ENCODE peak calls at places on chromosome 4, in four cellular contexts. K is activated CD8-positive, alpha-beta T cell treated with anti-CD3 and anti-CD28 coated beads, Interleukin-2, amount 10 ng/mL, durations not matched to agents 7 days and 5 days; P is fibroblast of lung; S is cardiac muscle cell. T is an unnamed sample.
A peak's percentile ranks its signal among the peaks of the same experiment; 100 is the strongest.

GRCh38 chr4:139642364-139642763 is 23.3 kb upstream of the MGST2 start:
- DNase-seq in K (no peak), P (peak; percentile 74), S (no peak), T (no peak)

GRCh38 chr4:77240469-77241066 is 83.6 kb downstream of the CCNG2 start:
- DNase-seq in K (peak; percentile 70), P (peak; percentile 59), S (peak; percentile 77), T (peak; percentile 4)

GRCh38 chr4:90349632-90350031 is 222.4 kb downstream of the CCSER1 start:
- DNase-seq in K (no peak), P (no peak), S (no peak), T (no peak)

GRCh38 chr4:88158360-88159136 is at the start of gene ABCG2:
- DNase-seq in K (peak; percentile 52), P (peak; percentile 46), S (peak; percentile 33), T (no peak)

GRCh38 chr4:8320386-8320750 is 50.8 kb downstream of the HTRA3 start:
- DNase-seq in K (no peak), P (no peak), S (no peak), T (no peak)

GRCh38 chr4:7812921-7813320 is 126.7 kb downstream of the AFAP1 start:
- DNase-seq in K (no peak), P (no peak), S (no peak), T (no peak)

GRCh38 chr4:56995525-56995924 is 16.8 kb downstream of the POLR2B start:
- DNase-seq in K (no peak), P (peak; percentile 98), S (no peak), T (no peak)

GRCh38 chr4:145920205-145920604 is 18.4 kb downstream of the ZNF827 start:
- DNase-seq in K (no peak), P (peak; percentile 94), S (no peak), T (no peak)

GRCh38 chr4:27148211-27148895 is 287.7 kb downstream of the STIM2 start:
- DNase-seq in K (no peak), P (no peak), S (no peak), T (no peak)

GRCh38 chr4:101346312-101346561 is 1.1 kb downstream of the PPP3CA start:
- DNase-seq in K (peak; percentile 52), P (no peak), S (no peak), T (peak; percentile 66)

GRCh38 chr4:31692407-31692940 is 972.3 kb downstream of the PCDH7 start:
- DNase-seq in K (no peak), P (peak; percentile 81), S (no peak), T (no peak)

GRCh38 chr4:126899382-126899801 is 733.4 kb upstream of the INTU start:
- DNase-seq in K (no peak), P (peak; percentile 95), S (peak; percentile 5), T (no peak)

GRCh38 chr4:108834787-108835384 is 72.0 kb upstream of the ETNPPL start:
- DNase-seq in K (no peak), P (peak; percentile 72), S (peak; percentile 55), T (no peak)

GRCh38 chr4:121072836-121073362 is 564 bp upstream of the NDNF start:
- DNase-seq in K (no peak), P (no peak), S (peak; percentile 44), T (no peak)

GRCh38 chr4:126748736-126749135 is 884.0 kb upstream of the INTU start:
- DNase-seq in K (no peak), P (peak; percentile 12), S (no peak), T (no peak)

GRCh38 chr4:4995103-4995761 is 24.0 kb downstream of the CYTL1 start:
- DNase-seq in K (peak; percentile 53), P (peak; percentile 63), S (peak; percentile 85), T (no peak)

GRCh38 chr4:167509551-167509950 is 275.3 kb upstream of the SPOCK3 start:
- DNase-seq in K (no peak), P (no peak), S (no peak), T (no peak)

GRCh38 chr4:172648471-172648870 is 520.1 kb upstream of the GALNT7 start:
- DNase-seq in K (no peak), P (no peak), S (no peak), T (no peak)

GRCh38 chr4:39134674-39135073 is 47.7 kb upstream of the WDR19 start:
- DNase-seq in K (no peak), P (no peak), S (no peak), T (no peak)

GRCh38 chr4:77636902-77637301 is 31.3 kb downstream of the CXCL13 start:
- DNase-seq in K (no peak), P (peak; percentile 46), S (no peak), T (no peak)

GRCh38 chr4:101660607-101661006 is 129.9 kb upstream of the BANK1 start:
- DNase-seq in K (no peak), P (no peak), S (no peak), T (no peak)

GRCh38 chr4:139171878-139172691 is 4.9 kb downstream of the ELF2 start:
- DNase-seq in K (no peak), P (peak; percentile 46), S (no peak), T (peak; percentile 3)

GRCh38 chr4:101294591-101294990 is 52.7 kb downstream of the PPP3CA start:
- DNase-seq in K (no peak), P (no peak), S (no peak), T (no peak)

GRCh38 chr4:22679518-22679897 is 13.2 kb upstream of the GBA3 start:
- DNase-seq in K (no peak), P (no peak), S (no peak), T (no peak)

GRCh38 chr4:8763966-8764901 is 107.4 kb downstream of the HMX1 start:
- DNase-seq in K (no peak), P (no peak), S (no peak), T (no peak)

GRCh38 chr4:101075536-101075935 is 271.8 kb downstream of the PPP3CA start:
- DNase-seq in K (no peak), P (no peak), S (no peak), T (no peak)

GRCh38 chr4:156581282-156581681 is 390.3 kb downstream of the PDGFC start:
- DNase-seq in K (no peak), P (no peak), S (no peak), T (no peak)

GRCh38 chr4:52991452-52991851 is 129.3 kb downstream of the RASL11B start:
- DNase-seq in K (no peak), P (no peak), S (no peak), T (no peak)

GRCh38 chr4:151573945-151574344 is 165.0 kb downstream of the FHIP1A start:
- DNase-seq in K (no peak), P (no peak), S (no peak), T (no peak)

GRCh38 chr4:172776203-172776896 is 392.3 kb upstream of the GALNT7 start:
- DNase-seq in K (no peak), P (no peak), S (no peak), T (no peak)

GRCh38 chr4:182680196-182680771 is 236.9 kb downstream of the DCTD start:
- DNase-seq in K (no peak), P (peak; percentile 8), S (peak; percentile 38), T (no peak)

GRCh38 chr4:6128221-6128871 is 72.0 kb downstream of the JAKMIP1 start:
- DNase-seq in K (no peak), P (no peak), S (no peak), T (no peak)

GRCh38 chr4:159764343-159764952 is 661.6 kb downstream of the RAPGEF2 start:
- DNase-seq in K (no peak), P (peak; percentile 29), S (peak; percentile 68), T (no peak)

GRCh38 chr4:7649741-7650531 is 215.2 kb upstream of the PSAPL1 start:
- DNase-seq in K (peak; percentile 81), P (peak; percentile 67), S (no peak), T (peak; percentile 94)

GRCh38 chr4:169698331-169698730 is 59.4 kb downstream of the HPF1 start:
- DNase-seq in K (no peak), P (no peak), S (no peak), T (no peak)

GRCh38 chr4:128353791-128354190 is 66.2 kb upstream of the PGRMC2 start:
- DNase-seq in K (no peak), P (peak; percentile 82), S (no peak), T (no peak)

GRCh38 chr4:6071191-6071958 is 53.1 kb upstream of the C4orf50 start:
- DNase-seq in K (no peak), P (no peak), S (no peak), T (no peak)

GRCh38 chr4:71251266-71251665 is 87.6 kb upstream of the SLC4A4 start:
- DNase-seq in K (no peak), P (no peak), S (no peak), T (no peak)